ENCODE peak calls at places on chromosome 19, in four cellular contexts. Z is AG09309; F is CD8-positive, alpha-beta T cell; M is AG10803. X is an unnamed sample.

GRCh38 chr19:41999071-41999877 is 5.2 kb upstream of the ATP1A3 start:
- DNase-seq in Z (no peak), F (no peak), M (no peak), X (no peak)

GRCh38 chr19:12873891-12874745 is 7.1 kb downstream of the DNASE2 start:
- DNase-seq in Z (no peak), F (no peak), M (no peak), X (no peak)

GRCh38 chr19:45173816-45174215 is 4.2 kb downstream of the TRAPPC6A start:
- DNase-seq in Z (peak), F (no peak), M (peak), X (no peak)

GRCh38 chr19:48815870-48816501 is 5.2 kb upstream of the BCAT2 start:
- DNase-seq in Z (no peak), F (no peak), M (peak), X (peak)

GRCh38 chr19:55581828-55582223 is 1.2 kb upstream of the ZNF579 start:
- DNase-seq in Z (no peak), F (no peak), M (no peak), X (no peak)

GRCh38 chr19:47411101-47411500 is 8.2 kb downstream of the MEIS3 start:
- DNase-seq in Z (no peak), F (no peak), M (no peak), X (no peak)

GRCh38 chr19:3345850-3346460 is 20.4 kb upstream of the NFIC start:
- DNase-seq in Z (no peak), F (no peak), M (no peak), X (no peak)

GRCh38 chr19:45097776-45098520 is 5.0 kb downstream of the PPP1R37 start:
- DNase-seq in Z (peak), F (no peak), M (peak), X (peak)

GRCh38 chr19:58451358-58452101 is at the start of gene ZNF324B:
- DNase-seq in Z (peak), F (peak), M (peak), X (peak)

GRCh38 chr19:57651654-57651996 is 17.1 kb upstream of the ZSCAN4 start:
- DNase-seq in Z (no peak), F (no peak), M (no peak), X (no peak)

GRCh38 chr19:29598036-29598435 is 8.0 kb upstream of the POP4 start:
- DNase-seq in Z (no peak), F (no peak), M (no peak), X (no peak)

GRCh38 chr19:29596080-29596479 is 10.0 kb upstream of the POP4 start:
- DNase-seq in Z (no peak), F (no peak), M (no peak), X (no peak)

GRCh38 chr19:29593869-29594268 is 12.2 kb upstream of the POP4 start:
- DNase-seq in Z (no peak), F (no peak), M (no peak), X (no peak)

GRCh38 chr19:29598496-29598895 is 7.6 kb upstream of the POP4 start:
- DNase-seq in Z (no peak), F (no peak), M (no peak), X (no peak)

DNA sequence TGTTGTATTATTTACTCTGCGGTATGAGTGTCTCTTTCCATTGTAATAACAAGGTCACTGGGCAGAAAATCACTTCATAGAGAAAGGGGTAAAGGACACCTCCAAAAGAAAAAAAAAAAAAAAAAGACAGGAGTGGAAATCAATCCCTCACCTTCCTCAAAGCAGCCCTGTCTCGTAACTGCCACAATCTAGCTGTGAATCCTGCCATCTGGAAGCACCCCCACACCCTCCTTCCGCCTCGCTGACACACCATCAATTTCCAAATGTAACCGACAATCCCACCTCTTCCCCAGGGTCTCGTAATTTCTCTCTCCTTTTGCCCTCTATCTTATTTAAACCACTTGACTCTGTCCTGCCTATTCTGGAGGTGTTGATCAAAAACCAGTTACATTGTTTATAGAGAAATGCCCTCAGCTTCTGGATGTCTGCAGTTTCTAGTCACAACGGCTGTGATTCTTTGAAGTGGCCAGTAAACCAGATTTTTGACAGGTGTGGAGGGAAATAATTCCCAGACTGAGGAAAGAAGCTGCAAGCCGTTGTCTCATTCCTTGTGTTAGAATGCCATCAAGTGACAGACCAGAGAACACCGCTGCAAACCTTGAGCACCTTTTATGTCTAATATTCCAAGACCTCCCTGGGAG is 9.1 kb upstream of the POP4 start:
- DNase-seq in Z (no peak), F (no peak), M (peak), X (peak)
- H3K4me3 ChIP-seq in Z (no peak), F (no peak), M (no peak), X (no peak)

GRCh38 chr19:5339470-5339949 is 1.1 kb downstream of the PTPRS start:
- DNase-seq in Z (no peak), F (no peak), M (no peak), X (no peak)
- H3K4me3 ChIP-seq in Z (peak), F (peak), M (peak), X (peak)

DNA sequence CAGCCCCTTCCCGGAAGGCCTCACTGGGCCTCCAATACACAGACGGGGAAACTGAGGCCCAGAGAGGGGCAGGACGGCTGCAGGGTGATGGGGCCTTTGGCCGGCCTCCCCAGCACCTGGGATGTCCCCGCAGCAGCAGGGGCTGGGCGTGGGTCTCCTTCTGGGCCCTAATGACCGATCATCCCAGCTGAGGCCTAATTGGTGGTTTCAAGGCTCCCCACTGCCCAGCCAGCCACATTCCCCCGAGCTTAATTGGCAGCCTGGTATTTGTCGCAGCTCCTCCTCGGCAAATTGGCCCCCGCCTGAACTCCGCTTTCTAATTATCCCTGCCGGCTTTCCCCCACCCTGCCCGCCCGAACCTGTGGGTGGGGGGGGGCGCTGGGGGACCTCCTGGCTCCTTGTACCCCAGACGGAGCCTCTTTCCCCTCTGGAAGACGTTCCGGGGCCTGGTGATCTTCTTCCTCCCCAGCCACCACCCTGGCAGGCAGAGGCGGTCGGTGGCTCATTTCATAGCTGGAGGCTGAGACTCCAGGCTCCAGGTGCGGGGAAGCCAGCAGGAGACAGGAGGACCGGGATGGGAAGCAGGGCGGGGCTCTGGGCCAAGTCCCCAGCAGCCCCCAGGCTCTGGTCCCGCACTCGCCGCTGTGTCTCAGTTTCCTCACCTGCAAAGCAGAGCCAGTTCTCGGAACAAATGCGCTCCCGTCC is 27.2 kb upstream of the WDR18 start:
- DNase-seq in Z (no peak), F (no peak), M (peak), X (peak)
- H3K4me3 ChIP-seq in Z (no peak), F (no peak), M (no peak), X (no peak)

DNA sequence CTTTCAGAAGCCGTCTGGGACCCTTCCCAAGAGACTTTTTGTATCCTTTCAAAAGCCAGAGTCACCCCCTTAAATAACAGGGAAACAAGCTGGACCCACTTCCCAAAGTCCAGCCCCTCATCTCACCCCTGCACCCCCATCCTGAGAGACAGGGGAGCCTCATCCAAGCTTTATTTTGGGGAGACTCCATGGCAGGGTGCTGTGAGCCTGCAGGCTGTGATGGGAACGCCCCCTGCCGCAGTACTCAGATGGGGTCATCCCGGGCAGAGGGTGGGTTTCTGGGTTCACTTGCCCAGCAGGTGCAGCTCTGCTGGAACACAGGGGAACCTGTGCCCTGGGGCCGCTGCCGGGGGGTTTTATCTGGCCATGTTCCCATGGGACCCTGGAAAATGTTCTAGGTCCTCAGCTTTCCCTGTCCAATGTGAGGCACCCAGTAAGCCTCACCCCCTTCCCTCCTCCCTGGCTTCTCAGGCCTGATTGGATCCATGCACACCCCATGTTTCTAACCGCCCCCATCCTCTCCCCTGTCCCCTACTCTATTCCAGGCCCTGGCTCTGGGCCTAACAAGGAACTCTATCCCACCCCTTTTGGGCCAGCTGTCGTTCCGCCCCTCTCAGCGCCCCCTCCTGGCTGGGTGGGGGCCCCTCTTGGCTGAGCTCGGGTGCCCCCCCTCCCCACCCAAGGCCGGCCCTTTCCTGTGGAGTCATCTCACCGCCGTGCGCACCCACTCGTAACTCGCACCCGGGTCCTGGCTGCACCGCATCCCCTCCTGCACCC is 1.0 kb downstream of the HIF3A start:
- DNase-seq in Z (no peak), F (no peak), M (no peak), X (peak)
- H3K4me3 ChIP-seq in Z (no peak), F (no peak), M (no peak), X (peak)

GRCh38 chr19:7191946-7192691 is 102.1 kb downstream of the INSR start:
- DNase-seq in Z (no peak), F (peak), M (peak), X (no peak)
- H3K4me3 ChIP-seq in Z (no peak), F (peak), M (peak), X (no peak)

GRCh38 chr19:8501547-8501946 is 893 bp downstream of the PRAM1 start:
- DNase-seq in Z (no peak), F (no peak), M (no peak), X (no peak)
- H3K4me3 ChIP-seq in Z (no peak), F (no peak), M (no peak), X (no peak)

DNA sequence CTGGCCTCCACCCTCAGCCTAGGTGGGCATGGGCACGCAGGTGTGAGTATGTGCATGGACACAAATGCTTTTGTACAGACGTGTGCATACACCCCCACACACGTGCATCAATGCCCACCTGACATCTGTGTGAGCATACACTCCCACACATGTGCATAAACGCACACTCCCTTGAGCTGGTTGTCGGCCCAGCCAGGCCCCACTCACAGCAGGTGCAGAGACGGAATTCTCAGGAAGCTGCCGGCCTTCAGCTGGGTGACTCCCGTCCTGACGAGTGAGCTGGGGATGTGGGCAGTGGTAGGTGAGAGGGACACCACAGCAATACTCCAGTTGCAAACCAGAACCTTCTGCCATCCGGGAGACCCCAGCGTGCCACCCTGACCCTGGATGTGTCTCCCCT is 1.0 kb downstream of the LGI4 start:
- DNase-seq in Z (no peak), F (no peak), M (no peak), X (no peak)
- H3K4me3 ChIP-seq in Z (no peak), F (no peak), M (no peak), X (no peak)

DNA sequence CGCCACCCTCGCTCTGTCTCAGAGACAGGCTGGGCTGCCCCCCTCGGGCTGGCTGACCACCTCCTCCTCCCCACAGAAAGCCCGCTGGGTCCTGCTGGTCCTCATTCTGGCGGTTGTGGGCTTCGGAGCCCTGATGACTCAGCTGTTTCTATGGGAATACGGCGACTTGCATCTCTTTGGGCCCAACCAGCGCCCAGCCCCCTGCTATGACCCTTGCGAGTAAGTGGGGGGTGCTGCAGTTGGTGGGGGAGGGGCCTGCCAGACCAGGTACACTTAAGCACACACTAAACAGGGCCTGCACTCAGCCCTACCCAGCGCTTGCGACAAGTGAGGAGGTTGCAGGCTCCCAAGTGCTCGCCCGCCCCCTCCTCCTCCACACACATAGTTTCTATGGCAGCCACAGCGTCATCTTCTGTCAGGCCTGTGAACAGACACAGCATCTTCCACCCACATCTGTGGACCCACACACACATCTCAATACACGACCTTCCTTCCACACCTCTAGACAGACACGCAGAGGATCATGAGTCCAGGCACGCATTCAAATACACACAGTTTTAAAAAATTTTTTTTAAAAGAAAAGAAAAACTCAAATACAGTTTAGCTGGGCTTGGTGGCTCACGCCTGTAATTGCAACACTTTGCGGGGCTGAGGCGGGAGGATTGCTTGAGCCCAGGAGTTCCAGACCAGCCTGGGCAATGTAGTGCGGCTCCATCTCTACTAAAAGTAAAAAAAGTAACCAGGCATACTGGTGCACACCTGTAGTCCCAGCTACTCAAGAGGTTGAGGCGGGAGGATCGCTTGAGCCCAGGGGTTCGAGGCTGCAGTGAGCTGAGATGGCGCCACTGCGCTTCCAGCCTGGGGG is 18.4 kb downstream of the PLD3 start:
- DNase-seq in Z (no peak), F (no peak), M (no peak), X (peak)
- H3K4me3 ChIP-seq in Z (no peak), F (no peak), M (no peak), X (peak)